ENCODE peak calls at places on chromosomes 16 and 17, in seven cellular contexts. X is HCT116, W is K562, M is HEK293T, Y is H1, K is GM12878, N is HepG2. U is an unnamed sample.

GRCh38 chr17:61404702-61405046 is 5.0 kb downstream of the TBX2 start:
- DNase-seq in X (no peak), W (no peak), M (no peak), Y (no peak), K (no peak), N (no peak), U (peak)

GRCh38 chr17:41639492-41640473 is 15.4 kb upstream of the KRT17 start:
- DNase-seq in X (no peak), W (no peak), M (no peak), Y (no peak), K (no peak), N (peak), U (no peak)

GRCh38 chr17:30082807-30083206 is 33.8 kb upstream of the NSRP1 start:
- DNase-seq in X (no peak), W (no peak), M (no peak), Y (no peak), K (no peak), N (no peak), U (no peak)

GRCh38 chr16:16143038-16143763 is 80.1 kb downstream of the ABCC6 start:
- DNase-seq in X (no peak), W (peak), M (peak), Y (no peak), K (no peak), N (peak), U (peak)

GRCh38 chr16:70267516-70267915 is 15.8 kb upstream of the EXOSC6 start:
- DNase-seq in X (peak), W (peak), M (peak), Y (no peak), K (no peak), N (peak), U (peak)

GRCh38 chr17:36127199-36127881 is 23.7 kb downstream of the CCL4 start:
- DNase-seq in X (no peak), W (no peak), M (no peak), Y (no peak), K (peak), N (no peak), U (no peak)

GRCh38 chr16:89655062-89655643 is 2.4 kb downstream of the CHMP1A start:
- DNase-seq in X (no peak), W (no peak), M (no peak), Y (no peak), K (no peak), N (no peak), U (no peak)

GRCh38 chr16:81473561-81473960 is 29.0 kb downstream of the CMIP start:
- DNase-seq in X (no peak), W (no peak), M (no peak), Y (no peak), K (no peak), N (no peak), U (no peak)

DNA sequence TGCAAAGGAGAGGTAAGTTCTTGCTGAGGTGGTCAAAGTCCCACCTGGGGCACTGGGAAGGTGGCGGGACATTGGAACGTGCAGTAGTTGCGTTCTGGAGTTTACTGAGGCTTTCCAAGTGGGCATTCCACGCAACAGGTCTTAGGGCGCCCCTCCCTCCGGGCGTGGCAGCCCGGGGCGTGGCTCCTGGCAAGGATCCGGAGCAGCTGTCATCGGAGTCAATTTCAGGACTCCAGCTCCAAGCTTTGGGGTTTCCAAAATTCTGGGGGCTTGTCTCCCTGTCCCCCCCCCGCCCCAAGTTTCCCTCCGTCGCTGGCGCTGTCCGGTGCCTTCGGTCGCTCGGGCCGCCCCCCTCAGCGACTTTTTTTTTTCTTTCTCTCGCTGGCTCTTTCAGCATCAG is 43.1 kb upstream of the AMZ2 start:
- DNase-seq in X (no peak), W (peak), M (no peak), Y (no peak), K (no peak), N (no peak), U (no peak)
- TF ChIP-seq SP1 in X (no peak), W (no peak), M (no peak), Y (no peak), K (no peak), N (no peak), U (no peak)

GRCh38 chr16:63575031-63575430 is 1538.8 kb upstream of the CDH8 start:
- DNase-seq in X (no peak), W (no peak), M (no peak), Y (no peak), K (no peak), N (no peak), U (no peak)

GRCh38 chr16:63581560-63581959 is 1540.3 kb downstream of the CDH11 start:
- DNase-seq in X (no peak), W (no peak), M (no peak), Y (no peak), K (no peak), N (no peak), U (no peak)

GRCh38 chr16:63577891-63578290 is 1541.7 kb upstream of the CDH8 start:
- DNase-seq in X (no peak), W (no peak), M (no peak), Y (no peak), K (no peak), N (no peak), U (no peak)

DNA sequence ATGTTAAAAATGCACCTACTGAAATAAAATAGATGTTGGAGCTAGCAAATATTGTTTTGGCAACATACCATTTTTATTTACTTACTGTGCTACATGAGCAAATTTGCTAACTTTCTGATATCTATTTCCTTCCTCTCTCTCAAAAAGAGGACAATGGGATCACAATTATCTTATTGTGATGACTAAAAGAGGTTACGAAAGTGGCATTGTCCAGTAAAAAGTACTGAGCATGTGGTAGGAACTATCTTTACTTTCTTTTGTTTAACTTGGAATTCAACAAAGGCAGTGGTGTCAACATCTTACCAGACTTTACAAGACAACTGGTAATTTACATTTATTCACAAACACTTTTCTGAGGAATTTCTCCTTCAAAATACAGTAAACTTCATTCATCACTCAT is 1542.6 kb upstream of the CDH8 start:
- DNase-seq in X (no peak), W (no peak), M (no peak), Y (no peak), K (no peak), N (no peak), U (no peak)
- TF ChIP-seq SP1 in X (no peak), W (no peak), M (no peak), Y (no peak), K (no peak), N (no peak), U (no peak)

GRCh38 chr17:4507361-4508111 is 8.9 kb downstream of the SPNS2 start:
- DNase-seq in X (no peak), W (no peak), M (no peak), Y (no peak), K (no peak), N (no peak), U (no peak)

GRCh38 chr17:4508207-4508606 is 9.5 kb downstream of the SPNS2 start:
- DNase-seq in X (no peak), W (no peak), M (no peak), Y (no peak), K (no peak), N (no peak), U (no peak)

GRCh38 chr17:4506180-4506814 is 7.6 kb downstream of the SPNS2 start:
- DNase-seq in X (no peak), W (peak), M (no peak), Y (no peak), K (no peak), N (no peak), U (no peak)

GRCh38 chr17:4505187-4505586 is 6.5 kb downstream of the SPNS2 start:
- DNase-seq in X (no peak), W (no peak), M (no peak), Y (no peak), K (no peak), N (no peak), U (no peak)

GRCh38 chr17:4506892-4507291 is 8.2 kb downstream of the SPNS2 start:
- DNase-seq in X (no peak), W (no peak), M (no peak), Y (no peak), K (no peak), N (no peak), U (no peak)
- TF ChIP-seq SP1 in X (no peak), W (no peak), M (no peak), Y (no peak), K (no peak), N (no peak), U (no peak)

GRCh38 chr16:72722552-72722951 is 325.4 kb downstream of the ZFHX3 start:
- DNase-seq in X (no peak), W (no peak), M (peak), Y (peak), K (no peak), N (no peak), U (peak)
- TF ChIP-seq SP1 in X (no peak), W (no peak), M (no peak), Y (peak), K (no peak), N (no peak), U (peak)

DNA sequence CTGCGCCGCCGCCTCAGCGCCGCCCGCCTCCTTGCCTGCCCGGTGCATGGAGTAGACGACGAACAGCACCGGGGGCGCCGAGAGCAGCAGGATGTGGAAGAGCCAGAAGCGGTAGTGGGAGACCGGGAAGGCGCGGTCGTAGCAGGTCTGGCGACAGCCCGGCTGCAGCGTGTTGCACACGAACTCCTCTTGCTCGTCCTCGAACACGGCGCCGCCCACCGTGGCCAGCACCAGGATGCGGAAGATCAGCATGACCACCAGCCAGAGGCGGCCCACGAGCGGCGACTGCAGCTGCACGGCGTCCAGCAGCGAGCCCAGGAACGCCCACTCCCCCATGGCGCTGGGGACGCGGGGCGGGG is 1.1 kb downstream of the GJD3 start:
- DNase-seq in X (no peak), W (no peak), M (no peak), Y (no peak), K (no peak), N (no peak), U (peak)
- TF ChIP-seq SP1 in X (no peak), W (no peak), M (no peak), Y (no peak), K (no peak), N (no peak), U (no peak)